ENCODE peak calls at places on chromosome X, in five cellular contexts. V is stimulated activated CD8-positive, alpha-beta memory T cell treated with anti-CD3 and anti-CD28 coated beads, Interleukin-7, amount 100 ng/mL, for 24 hours; F is GM06990; B is stimulated activated CD4-positive, alpha-beta T cell treated with anti-CD3 and anti-CD28 coated beads, Interleukin-4, amount 100 ng/mL, for 24 hours; T is ascending aorta. P is an unnamed sample.

GRCh38 chrX:20514358-20514757 is 247.6 kb upstream of the RPS6KA3 start:
- DNase-seq in V (no peak), F (no peak), B (no peak), T (no peak), P (peak; percentile 12)

GRCh38 chrX:123563167-123563566 is 169.7 kb downstream of the THOC2 start:
- DNase-seq in V (no peak), F (no peak), B (no peak), T (no peak), P (no peak)

GRCh38 chrX:13196778-13197177 is 123.1 kb downstream of the ATXN3L start:
- DNase-seq in V (no peak), F (no peak), B (no peak), T (no peak), P (no peak)

GRCh38 chrX:82224961-82225360 is 1023.1 kb downstream of the SH3BGRL start:
- DNase-seq in V (no peak), F (no peak), B (no peak), T (no peak), P (no peak)

GRCh38 chrX:47706575-47706974 is 47.6 kb upstream of the UXT start:
- DNase-seq in V (no peak), F (no peak), B (no peak), T (no peak), P (no peak)

GRCh38 chrX:46978341-46979291 is 66.4 kb downstream of the JADE3 start:
- DNase-seq in V (peak; percentile 55), F (peak; percentile 16), B (peak; percentile 75), T (peak; percentile 77), P (peak; percentile 61)

GRCh38 chrX:154022108-154022507 is 2.4 kb upstream of the IRAK1 start:
- DNase-seq in V (no peak), F (no peak), B (no peak), T (no peak), P (no peak)

GRCh38 chrX:40009462-40009851 is 88.3 kb downstream of the BCOR start:
- DNase-seq in V (no peak), F (no peak), B (no peak), T (no peak), P (no peak)

GRCh38 chrX:49761481-49761880 is 65.7 kb upstream of the PAGE1 start:
- DNase-seq in V (no peak), F (no peak), B (no peak), T (no peak), P (peak; percentile 1)

GRCh38 chrX:83305381-83305780 is 202.7 kb upstream of the POU3F4 start:
- DNase-seq in V (no peak), F (no peak), B (no peak), T (no peak), P (no peak)

GRCh38 chrX:112641449-112641848 is 38.3 kb downstream of the LHFPL1 start:
- DNase-seq in V (no peak), F (peak; percentile 31), B (no peak), T (no peak), P (no peak)

GRCh38 chrX:136608295-136608933 is 39.5 kb upstream of the CD40LG start:
- DNase-seq in V (no peak), F (no peak), B (peak; percentile 53), T (no peak), P (peak; percentile 6)

GRCh38 chrX:120823554-120823953 is 52.1 kb downstream of the CT47B1 start:
- DNase-seq in V (no peak), F (no peak), B (no peak), T (no peak), P (no peak)

GRCh38 chrX:106404512-106404911 is 207.3 kb upstream of the RADX start:
- DNase-seq in V (no peak), F (no peak), B (no peak), T (no peak), P (no peak)

GRCh38 chrX:72299891-72300630 is 5.7 kb downstream of the CITED1 start:
- DNase-seq in V (no peak), F (no peak), B (no peak), T (no peak), P (no peak)

GRCh38 chrX:107861056-107861455 is 35.4 kb downstream of the MID2 start:
- DNase-seq in V (no peak), F (no peak), B (no peak), T (no peak), P (no peak)

GRCh38 chrX:14529288-14529989 is at the start of gene GLRA2:
- DNase-seq in V (no peak), F (no peak), B (no peak), T (no peak), P (peak; percentile 15)

GRCh38 chrX:24466025-24466424 is 939 bp downstream of the PDK3 start:
- DNase-seq in V (no peak), F (no peak), B (no peak), T (no peak), P (no peak)

GRCh38 chrX:134026732-134027311 is 41.4 kb upstream of the GPC3 start:
- DNase-seq in V (no peak), F (no peak), B (peak; percentile 23), T (peak; percentile 66), P (no peak)

GRCh38 chrX:47422444-47422843 is 52.1 kb downstream of the ZNF157 start:
- DNase-seq in V (no peak), F (no peak), B (no peak), T (no peak), P (no peak)

GRCh38 chrX:44970709-44971108 is 97.7 kb downstream of the KDM6A start:
- DNase-seq in V (no peak), F (no peak), B (no peak), T (no peak), P (no peak)

GRCh38 chrX:37425370-37425769 is 76.2 kb downstream of the PRRG1 start:
- DNase-seq in V (no peak), F (no peak), B (no peak), T (no peak), P (no peak)

GRCh38 chrX:37350034-37350365 is 836 bp downstream of the PRRG1 start:
- DNase-seq in V (no peak), F (no peak), B (no peak), T (no peak), P (peak; percentile 9)

GRCh38 chrX:96837808-96838207 is 45.9 kb upstream of the RPA4 start:
- DNase-seq in V (no peak), F (no peak), B (no peak), T (no peak), P (no peak)

P was measured in LoVo.